ENCODE peak calls at places on chromosomes 1 and 21, in ten cellular contexts. I is activated T-cell treated with anti-CD3 and anti-CD28 coated beads for 4 hours; H is coronary artery; V is AG20443; F is NCI-H1417; R is H9; D is HCEC 1CT; T is stimulated activated naive B cell treated with anti-CD40 and anti-IgM and Interleukin-4, amounts not matched to agents 10 μg/mL and 1 μg/mL and 100 μg/mL, for 72 hours; M is naive thymus-derived CD4-positive, alpha-beta T cell; Y is mucosa of descending colon. E is an unnamed sample.

GRCh38 chr1:75643460-75643859 is 32.5 kb upstream of the SLC44A5 start:
- DNase-seq in V (no peak), T (no peak), Y (no peak), H (no peak), R (no peak), F (no peak), D (no peak), M (no peak), I (no peak), E (no peak)

GRCh38 chr1:11479375-11479979 is 522 bp downstream of the DISP3 start:
- DNase-seq in T (no peak), V (no peak), I (no peak), M (no peak), Y (no peak), R (peak), H (no peak), D (no peak), F (no peak), E (no peak)

GRCh38 chr1:41849211-41849759 is 69.4 kb downstream of the HIVEP3 start:
- DNase-seq in H (no peak), M (no peak), I (no peak), F (no peak), V (no peak), D (no peak), Y (no peak), R (no peak), T (no peak), E (no peak)

GRCh38 chr1:3911521-3911845 is 11.4 kb upstream of the C1orf174 start:
- DNase-seq in V (no peak), Y (no peak), M (no peak), I (no peak), F (no peak), R (no peak), D (no peak), T (no peak), H (no peak), E (no peak)

GRCh38 chr1:75765697-75766355 is 20.2 kb upstream of the RABGGTB start:
- DNase-seq in F (no peak), R (no peak), M (no peak), D (peak), T (no peak), Y (no peak), H (no peak), V (peak), I (no peak), E (no peak)

GRCh38 chr1:38992450-38993111 is 1.5 kb downstream of the AKIRIN1 start:
- DNase-seq in R (no peak), M (no peak), Y (no peak), F (no peak), H (no peak), V (no peak), I (no peak), D (no peak), T (no peak), E (no peak)

GRCh38 chr1:28796321-28797213 is 15.4 kb upstream of the OPRD1 start:
- DNase-seq in V (no peak), T (no peak), F (no peak), I (no peak), D (no peak), H (no peak), M (no peak), R (peak), Y (no peak), E (no peak)

GRCh38 chr1:94001397-94002045 is 92.3 kb upstream of the GCLM start:
- DNase-seq in Y (no peak), V (no peak), I (no peak), T (no peak), H (peak), D (no peak), R (no peak), F (no peak), M (no peak), E (no peak)

GRCh38 chr1:223815865-223816264 is 29.9 kb downstream of the TP53BP2 start:
- DNase-seq in R (no peak), Y (no peak), M (no peak), T (no peak), F (no peak), H (no peak), V (no peak), I (no peak), D (peak), E (no peak)

GRCh38 chr1:32500387-32501209 is 35.7 kb downstream of the ZBTB8B start:
- DNase-seq in T (peak), M (no peak), V (peak), I (no peak), Y (peak), R (peak), D (peak), H (peak), F (peak), E (peak)

GRCh38 chr21:46248827-46249226 is 20.3 kb upstream of the LSS start:
- DNase-seq in T (no peak), V (no peak), Y (no peak), H (no peak), F (no peak), R (no peak), M (no peak), I (no peak), D (no peak), E (no peak)

GRCh38 chr1:228161866-228162265 is 3.7 kb upstream of the IBA57 start:
- DNase-seq in Y (no peak), H (no peak), F (no peak), T (no peak), V (no peak), D (no peak), I (no peak), R (no peak), M (no peak), E (no peak)

GRCh38 chr1:241485554-241485992 is 34.0 kb downstream of the FH start:
- DNase-seq in F (peak), D (peak), I (no peak), H (no peak), M (no peak), V (peak), T (peak), Y (no peak), R (peak), E (peak)

GRCh38 chr1:30853350-30853749 is 55.2 kb downstream of the SDC3 start:
- DNase-seq in Y (no peak), T (no peak), R (peak), D (no peak), H (no peak), F (no peak), V (no peak), I (no peak), M (no peak), E (no peak)

GRCh38 chr1:62230724-62231123 is 36.1 kb downstream of the L1TD1 start:
- DNase-seq in M (no peak), T (no peak), R (no peak), Y (no peak), H (no peak), V (peak), F (no peak), D (no peak), I (no peak), E (no peak)

GRCh38 chr1:14027099-14027498 is 327.1 kb downstream of the PRDM2 start:
- DNase-seq in F (no peak), R (no peak), D (no peak), M (no peak), V (no peak), Y (no peak), H (no peak), I (no peak), T (no peak), E (no peak)

GRCh38 chr1:70034403-70034802 is 171.0 kb downstream of the LRRC40 start:
- DNase-seq in T (no peak), D (peak), Y (no peak), R (peak), V (peak), H (no peak), M (no peak), F (peak), I (no peak), E (peak)

GRCh38 chr1:150165622-150166612 is 16.2 kb downstream of the PLEKHO1 start:
- DNase-seq in M (peak), Y (peak), V (peak), H (no peak), F (peak), I (peak), D (peak), R (peak), T (no peak), E (peak)